ENCODE peak calls at places on chromosomes 16 and 17, in seven cellular contexts. One of them, this sample, is unnamed.

GRCh38 chr17:61235821-61236197 is 163.8 kb upstream of the TBX2 start:
- DNase-seq in K562: no peak
- DNase-seq in HCT116: no peak
- DNase-seq in transverse colon: no peak
- DNase-seq in endothelial cell of umbilical vein: no peak
- DNase-seq in H1: no peak
- DNase-seq in stomach: no peak
- DNase-seq in this sample: peak; percentile 68

GRCh38 chr16:17544785-17545184 is 74.0 kb upstream of the XYLT1 start:
- DNase-seq in K562: peak; percentile 57
- DNase-seq in HCT116: peak; percentile 8
- DNase-seq in transverse colon: no peak
- DNase-seq in endothelial cell of umbilical vein: no peak
- DNase-seq in H1: peak; percentile 17
- DNase-seq in stomach: no peak
- DNase-seq in this sample: no peak

GRCh38 chr16:12672986-12673385 is 130.7 kb downstream of the CPPED1 start:
- DNase-seq in K562: no peak
- DNase-seq in HCT116: no peak
- DNase-seq in transverse colon: no peak
- DNase-seq in endothelial cell of umbilical vein: no peak
- DNase-seq in H1: no peak
- DNase-seq in stomach: no peak
- DNase-seq in this sample: no peak

GRCh38 chr17:1216209-1216937 is 36.6 kb upstream of the ABR start:
- DNase-seq in K562: no peak
- DNase-seq in HCT116: no peak
- DNase-seq in transverse colon: no peak
- DNase-seq in endothelial cell of umbilical vein: no peak
- DNase-seq in H1: no peak
- DNase-seq in stomach: no peak
- DNase-seq in this sample: no peak

GRCh38 chr17:82489117-82489516 is 30.4 kb upstream of the FOXK2 start:
- DNase-seq in K562: no peak
- DNase-seq in HCT116: no peak
- DNase-seq in transverse colon: no peak
- DNase-seq in endothelial cell of umbilical vein: no peak
- DNase-seq in H1: no peak
- DNase-seq in stomach: no peak
- DNase-seq in this sample: no peak

GRCh38 chr17:62819511-62820221 is 11.6 kb upstream of the MARCHF10 start:
- DNase-seq in K562: no peak
- DNase-seq in HCT116: peak; percentile 71
- DNase-seq in transverse colon: peak; percentile 21
- DNase-seq in endothelial cell of umbilical vein: peak; percentile 90
- DNase-seq in H1: no peak
- DNase-seq in stomach: peak; percentile 63
- DNase-seq in this sample: peak; percentile 85

GRCh38 chr17:49570540-49571242 is 5.0 kb upstream of the NXPH3 start:
- DNase-seq in K562: no peak
- DNase-seq in HCT116: no peak
- DNase-seq in transverse colon: no peak
- DNase-seq in endothelial cell of umbilical vein: no peak
- DNase-seq in H1: no peak
- DNase-seq in stomach: no peak
- DNase-seq in this sample: no peak

GRCh38 chr17:62626719-62627218 is 701 bp upstream of the MRC2 start:
- DNase-seq in K562: no peak
- DNase-seq in HCT116: no peak
- DNase-seq in transverse colon: no peak
- DNase-seq in endothelial cell of umbilical vein: no peak
- DNase-seq in H1: no peak
- DNase-seq in stomach: no peak
- DNase-seq in this sample: no peak

GRCh38 chr16:73527191-73527590 is 479.3 kb upstream of the ZFHX3 start:
- DNase-seq in K562: no peak
- DNase-seq in HCT116: no peak
- DNase-seq in transverse colon: no peak
- DNase-seq in endothelial cell of umbilical vein: no peak
- DNase-seq in H1: no peak
- DNase-seq in stomach: no peak
- DNase-seq in this sample: no peak

GRCh38 chr17:50149099-50149424 is 1.4 kb downstream of the PPP1R9B start:
- DNase-seq in K562: no peak
- DNase-seq in HCT116: no peak
- DNase-seq in transverse colon: no peak
- DNase-seq in endothelial cell of umbilical vein: no peak
- DNase-seq in H1: no peak
- DNase-seq in stomach: no peak
- DNase-seq in this sample: no peak

GRCh38 chr16:51201604-51202003 is 50.5 kb upstream of the SALL1 start:
- DNase-seq in K562: peak; percentile 4
- DNase-seq in HCT116: no peak
- DNase-seq in transverse colon: no peak
- DNase-seq in endothelial cell of umbilical vein: no peak
- DNase-seq in H1: no peak
- DNase-seq in stomach: no peak
- DNase-seq in this sample: no peak

GRCh38 chr16:29984137-29984763 is 10.6 kb downstream of the TAOK2 start:
- DNase-seq in K562: no peak
- DNase-seq in HCT116: no peak
- DNase-seq in transverse colon: no peak
- DNase-seq in endothelial cell of umbilical vein: no peak
- DNase-seq in H1: no peak
- DNase-seq in stomach: no peak
- DNase-seq in this sample: no peak

GRCh38 chr16:67841198-67841815 is 813 bp upstream of the THAP11 start:
- DNase-seq in K562: peak; percentile 37
- DNase-seq in HCT116: no peak
- DNase-seq in transverse colon: no peak
- DNase-seq in endothelial cell of umbilical vein: no peak
- DNase-seq in H1: no peak
- DNase-seq in stomach: no peak
- DNase-seq in this sample: no peak

GRCh38 chr17:57940217-57940616 is 15.0 kb downstream of the CUEDC1 start:
- DNase-seq in K562: no peak
- DNase-seq in HCT116: no peak
- DNase-seq in transverse colon: no peak
- DNase-seq in endothelial cell of umbilical vein: no peak
- DNase-seq in H1: no peak
- DNase-seq in stomach: no peak
- DNase-seq in this sample: no peak

GRCh38 chr16:24036038-24036543 is 200.3 kb downstream of the PRKCB start:
- DNase-seq in K562: no peak
- DNase-seq in HCT116: no peak
- DNase-seq in transverse colon: no peak
- DNase-seq in endothelial cell of umbilical vein: no peak
- DNase-seq in H1: no peak
- DNase-seq in stomach: no peak
- DNase-seq in this sample: no peak

DNA sequence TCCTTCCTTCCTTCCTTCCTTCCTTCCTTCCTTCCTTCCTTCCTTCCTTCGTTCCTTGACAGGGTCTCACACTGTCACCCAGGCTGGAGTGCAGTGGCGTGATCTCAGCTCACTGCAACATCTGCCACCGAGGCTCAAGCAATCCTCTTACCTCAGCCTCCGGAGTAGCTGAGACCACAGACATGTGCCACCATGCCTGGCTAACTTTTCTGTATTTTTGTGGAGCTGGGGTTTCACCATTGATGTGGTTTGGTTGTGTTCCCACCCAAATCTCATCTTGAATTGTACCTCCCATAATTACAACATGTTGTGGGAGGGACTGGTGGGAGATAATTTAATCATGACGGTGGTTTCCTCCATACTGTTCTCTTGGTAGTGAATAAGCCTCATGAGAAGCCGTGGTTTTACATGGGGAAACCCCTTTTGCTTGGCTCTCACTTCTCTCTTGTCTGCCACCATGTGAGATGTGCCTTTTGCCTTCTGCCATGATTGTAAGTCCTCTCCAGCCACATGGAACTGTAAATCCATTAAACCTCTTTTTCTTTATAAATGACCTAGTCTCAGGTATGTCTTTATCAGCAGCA is 90.3 kb upstream of the MPHOSPH6 start:
- DNase-seq in K562: no peak
- DNase-seq in HCT116: no peak
- DNase-seq in transverse colon: no peak
- DNase-seq in endothelial cell of umbilical vein: no peak
- DNase-seq in H1: no peak
- DNase-seq in stomach: no peak
- DNase-seq in this sample: no peak
- TF ChIP-seq CTCF in K562: no peak
- TF ChIP-seq CTCF in HCT116: no peak
- TF ChIP-seq CTCF in transverse colon: no peak
- TF ChIP-seq CTCF in endothelial cell of umbilical vein: no peak
- TF ChIP-seq CTCF in H1: no peak
- TF ChIP-seq CTCF in stomach: no peak
- TF ChIP-seq CTCF in this sample: no peak

DNA sequence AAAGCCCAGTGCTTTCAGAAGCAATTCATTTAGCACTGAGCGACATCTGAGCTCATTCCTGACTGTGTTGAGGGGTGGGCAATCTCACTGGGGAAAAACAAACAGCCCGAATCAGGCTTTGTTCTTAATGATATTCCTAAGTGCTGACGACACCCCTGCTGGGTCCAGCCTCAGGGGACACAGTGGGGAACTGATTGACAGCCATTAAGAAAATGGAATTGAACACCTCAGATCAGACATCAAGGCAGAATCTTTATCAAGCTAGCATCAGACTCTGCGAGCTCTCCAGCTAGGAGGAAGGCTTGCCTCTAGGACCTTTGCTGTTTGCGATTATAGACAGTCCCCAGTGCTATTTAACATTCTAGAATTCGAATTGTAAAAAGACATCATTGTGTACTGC is 22.6 kb upstream of the LYRM9 start:
- DNase-seq in K562: no peak
- DNase-seq in HCT116: no peak
- DNase-seq in transverse colon: no peak
- DNase-seq in endothelial cell of umbilical vein: no peak
- DNase-seq in H1: peak; percentile 53
- DNase-seq in stomach: no peak
- DNase-seq in this sample: no peak
- TF ChIP-seq POLR2AphosphoS5 in K562: no peak
- TF ChIP-seq POLR2AphosphoS5 in HCT116: no peak
- TF ChIP-seq POLR2AphosphoS5 in transverse colon: no peak
- TF ChIP-seq POLR2AphosphoS5 in endothelial cell of umbilical vein: no peak
- TF ChIP-seq POLR2AphosphoS5 in H1: no peak
- TF ChIP-seq POLR2AphosphoS5 in stomach: no peak
- TF ChIP-seq POLR2AphosphoS5 in this sample: no peak

GRCh38 chr17:67160791-67161190 is 84.2 kb downstream of the HELZ start:
- DNase-seq in K562: no peak
- DNase-seq in HCT116: no peak
- DNase-seq in transverse colon: no peak
- DNase-seq in endothelial cell of umbilical vein: no peak
- DNase-seq in H1: no peak
- DNase-seq in stomach: no peak
- DNase-seq in this sample: no peak

GRCh38 chr17:67162771-67163170 is 82.2 kb downstream of the HELZ start:
- DNase-seq in K562: no peak
- DNase-seq in HCT116: no peak
- DNase-seq in transverse colon: no peak
- DNase-seq in endothelial cell of umbilical vein: no peak
- DNase-seq in H1: no peak
- DNase-seq in stomach: no peak
- DNase-seq in this sample: no peak

GRCh38 chr17:67156269-67157199 is 88.5 kb downstream of the HELZ start:
- DNase-seq in K562: peak; percentile 47
- DNase-seq in HCT116: no peak
- DNase-seq in transverse colon: no peak
- DNase-seq in endothelial cell of umbilical vein: no peak
- DNase-seq in H1: no peak
- DNase-seq in stomach: no peak
- DNase-seq in this sample: no peak

GRCh38 chr17:67161573-67161972 is 83.4 kb downstream of the HELZ start:
- DNase-seq in K562: no peak
- DNase-seq in HCT116: no peak
- DNase-seq in transverse colon: no peak
- DNase-seq in endothelial cell of umbilical vein: no peak
- DNase-seq in H1: no peak
- DNase-seq in stomach: no peak
- DNase-seq in this sample: no peak

DNA sequence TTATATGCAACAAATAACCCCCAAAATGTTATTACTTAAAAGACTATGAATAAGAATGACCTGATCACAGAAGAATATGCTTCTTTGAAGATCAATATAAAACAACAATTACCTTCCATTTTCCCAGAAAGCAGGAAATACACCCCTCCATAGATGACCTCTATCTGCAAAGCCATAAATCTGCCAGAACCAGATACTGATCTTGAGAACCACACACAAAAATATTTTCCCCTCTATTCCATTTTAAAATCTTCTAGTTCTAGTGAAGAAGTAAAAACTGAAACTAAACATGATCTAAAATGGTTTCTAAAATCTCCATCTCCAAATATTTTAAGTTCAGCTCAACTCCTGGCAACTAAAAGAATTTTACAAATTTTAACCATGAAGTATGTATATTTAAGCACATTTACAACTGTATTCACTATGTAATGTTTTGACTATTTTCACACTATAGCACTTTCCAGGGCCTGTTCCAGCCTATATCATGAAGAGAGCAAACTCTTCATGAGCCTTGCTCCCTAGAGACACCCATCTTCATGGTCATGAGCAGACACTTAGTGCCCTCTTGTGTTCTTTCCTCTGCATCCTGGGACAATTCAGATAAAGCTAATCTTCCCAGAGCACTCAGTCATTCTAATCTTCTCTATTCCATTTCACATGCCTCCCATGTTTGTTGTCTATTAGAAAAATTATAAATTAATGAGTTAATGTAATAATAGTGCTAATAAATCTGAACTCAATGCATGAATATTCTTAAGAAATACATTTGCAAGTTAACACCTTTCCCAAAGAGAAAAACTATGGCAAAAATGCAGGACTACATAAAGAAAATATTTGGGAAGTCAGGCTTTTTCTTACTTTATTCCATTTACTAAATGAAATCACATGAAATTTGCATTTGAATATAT is 87.0 kb downstream of the HELZ start:
- DNase-seq in K562: peak; percentile 76
- DNase-seq in HCT116: peak; percentile 10
- DNase-seq in transverse colon: no peak
- DNase-seq in endothelial cell of umbilical vein: peak; percentile 16
- DNase-seq in H1: no peak
- DNase-seq in stomach: no peak
- DNase-seq in this sample: no peak
- H3K27ac ChIP-seq in K562: peak overlapping the region; percentile 23
- H3K27ac ChIP-seq in HCT116: no peak overlapping the region
- H3K27ac ChIP-seq in transverse colon: no peak overlapping the region
- H3K27ac ChIP-seq in endothelial cell of umbilical vein: no peak overlapping the region
- H3K27ac ChIP-seq in H1: no peak overlapping the region
- H3K27ac ChIP-seq in stomach: no peak overlapping the region
- H3K27ac ChIP-seq in this sample: no peak overlapping the region

DNA sequence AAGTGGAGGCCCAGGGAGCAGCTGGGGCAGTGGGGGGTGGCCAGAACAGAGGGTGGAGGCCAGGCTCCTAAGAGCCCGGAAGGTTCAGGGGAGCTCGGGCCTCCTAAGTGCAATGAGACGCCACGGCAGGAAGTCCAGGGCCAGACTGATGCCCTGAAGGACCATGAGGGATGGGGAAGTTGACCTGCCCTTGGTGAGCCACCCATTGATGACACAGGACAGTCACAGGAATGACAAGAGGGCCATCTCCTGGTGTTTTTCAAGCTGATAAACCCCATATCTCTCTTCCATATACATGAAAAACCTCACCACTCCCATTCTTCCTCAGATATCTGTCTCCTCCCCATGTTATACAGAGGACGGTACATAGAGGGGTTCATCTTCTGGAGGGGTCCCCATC is 5.8 kb upstream of the MRPL58 start:
- DNase-seq in K562: peak; percentile 69
- DNase-seq in HCT116: no peak
- DNase-seq in transverse colon: no peak
- DNase-seq in endothelial cell of umbilical vein: no peak
- DNase-seq in H1: no peak
- DNase-seq in stomach: no peak
- DNase-seq in this sample: no peak
- TF ChIP-seq CTCF in K562: peak; percentile 60
- TF ChIP-seq CTCF in HCT116: peak; percentile 47
- TF ChIP-seq CTCF in transverse colon: peak; percentile 8
- TF ChIP-seq CTCF in endothelial cell of umbilical vein: no peak
- TF ChIP-seq CTCF in H1: no peak
- TF ChIP-seq CTCF in stomach: no peak
- TF ChIP-seq CTCF in this sample: no peak